ENCODE peak calls at places on chromosomes 2 and 18, in eight cellular contexts. O is NCI-H510A, W is fibroblast of lung, Q is astrocyte, Z is H9, X is HTR-8/SVneo, T is fibroblast of mammary gland, B is gastrocnemius medialis. R is an unnamed sample.

GRCh38 chr18:26082475-26082874 is 7.9 kb downstream of the SS18 start:
- DNase-seq in O (no peak), Q (peak), T (peak), X (no peak), Z (no peak), B (no peak), W (peak), R (peak)

GRCh38 chr2:50879457-50879856 is 152.5 kb downstream of the NRXN1 start:
- DNase-seq in Q (no peak), X (no peak), W (no peak), Z (no peak), B (no peak), T (no peak), O (no peak), R (no peak)

GRCh38 chr2:102433973-102434654 is 11.2 kb downstream of the IL18RAP start:
- DNase-seq in O (no peak), Z (no peak), B (no peak), X (no peak), W (no peak), T (no peak), Q (no peak), R (no peak)

GRCh38 chr18:42274488-42275137 is 319.6 kb downstream of the PIK3C3 start:
- DNase-seq in O (no peak), Q (no peak), T (peak), B (no peak), Z (peak), X (no peak), W (peak), R (peak)

GRCh38 chr2:227388537-227389011 is 825 bp upstream of the SCYGR1 start:
- DNase-seq in B (no peak), X (no peak), O (no peak), W (peak), Z (no peak), T (peak), Q (peak), R (peak)

GRCh38 chr2:235616846-235617245 is 123.0 kb downstream of the AGAP1 start:
- DNase-seq in Q (no peak), B (no peak), O (no peak), T (peak), X (no peak), Z (no peak), W (no peak), R (peak)

GRCh38 chr2:113979172-113980128 is 89.6 kb downstream of the ACTR3 start:
- DNase-seq in O (no peak), Z (peak), W (no peak), T (no peak), X (no peak), Q (no peak), B (no peak), R (no peak)

GRCh38 chr18:48800877-48801727 is 149.7 kb downstream of the SMAD7 start:
- DNase-seq in W (no peak), Q (no peak), Z (peak), X (no peak), B (peak), T (peak), O (no peak), R (no peak)

GRCh38 chr18:79933765-79934164 is 17.7 kb downstream of the SLC66A2 start:
- DNase-seq in B (peak), T (no peak), X (no peak), Z (peak), W (peak), O (no peak), Q (peak), R (peak)

GRCh38 chr2:168626096-168626495 is 170.0 kb downstream of the CERS6 start:
- DNase-seq in X (no peak), O (no peak), T (no peak), W (no peak), B (no peak), Z (no peak), Q (no peak), R (no peak)